ENCODE peak calls at places on chromosomes 7 and 10, in four cellular contexts. X is HCT116, P is PC-3, M is IMR-90. H is an unnamed sample.
A peak's percentile ranks its signal among the peaks of the same experiment; 100 is the strongest.

GRCh38 chr10:78058562-78058961 is 24.9 kb downstream of the RPS24 start:
- DNase-seq in X (no peak), P (no peak), M (no peak), H (no peak)

GRCh38 chr7:57769958-57770357 is 320.0 kb downstream of the ZNF716 start:
- DNase-seq in X (no peak), P (no peak), M (no peak), H (no peak)

GRCh38 chr7:97751566-97751965 is 19.7 kb downstream of the TAC1 start:
- DNase-seq in X (no peak), P (no peak), M (no peak), H (no peak)

GRCh38 chr10:102919237-102919959 is 1.3 kb downstream of the CNNM2 start:
- DNase-seq in X (no peak), P (no peak), M (peak; percentile 25), H (peak; percentile 42)

GRCh38 chr7:63899691-63900393 is 98.8 kb upstream of the ZNF722 start:
- DNase-seq in X (no peak), P (peak; percentile 31), M (no peak), H (no peak)

GRCh38 chr7:77855371-77856083 is 57.0 kb downstream of the PHTF2 start:
- DNase-seq in X (no peak), P (no peak), M (peak; percentile 13), H (no peak)

GRCh38 chr10:61993676-61994401 is 92.3 kb downstream of the ARID5B start:
- DNase-seq in X (no peak), P (no peak), M (no peak), H (no peak)

GRCh38 chr10:58385784-58386112 is 538 bp downstream of the TFAM start:
- DNase-seq in X (no peak), P (peak; percentile 60), M (peak; percentile 17), H (peak; percentile 65)

GRCh38 chr10:23408330-23408976 is 30.4 kb upstream of the OTUD1 start:
- DNase-seq in X (no peak), P (no peak), M (peak; percentile 95), H (peak; percentile 52)

GRCh38 chr7:30163231-30163894 is 28.6 kb downstream of the MTURN start:
- DNase-seq in X (no peak), P (no peak), M (no peak), H (no peak)

GRCh38 chr7:22841954-22842353 is 19.3 kb upstream of the TOMM7 start:
- DNase-seq in X (no peak), P (no peak), M (peak; percentile 47), H (no peak)

GRCh38 chr7:46391215-46391614 is 470.1 kb upstream of the IGFBP3 start:
- DNase-seq in X (no peak), P (no peak), M (peak; percentile 2), H (peak; percentile 49)

GRCh38 chr10:48199580-48200377 is 74.7 kb downstream of the FRMPD2 start:
- DNase-seq in X (no peak), P (no peak), M (peak; percentile 63), H (peak; percentile 44)

GRCh38 chr7:7099584-7100014 is 82.7 kb upstream of the C1GALT1 start:
- DNase-seq in X (peak; percentile 86), P (peak; percentile 98), M (peak; percentile 83), H (peak; percentile 92)

GRCh38 chr7:35424869-35425495 is 171.1 kb upstream of the TBX20 start:
- DNase-seq in X (peak; percentile 43), P (peak; percentile 55), M (peak; percentile 43), H (peak; percentile 75)

GRCh38 chr10:112793197-112793921 is 156.7 kb upstream of the TCF7L2 start:
- DNase-seq in X (no peak), P (peak; percentile 49), M (peak; percentile 58), H (no peak)

GRCh38 chr10:33126118-33126517 is 168.1 kb upstream of the ITGB1 start:
- DNase-seq in X (no peak), P (peak; percentile 39), M (peak; percentile 64), H (no peak)

GRCh38 chr7:96187735-96188622 is 133.9 kb downstream of the SLC25A13 start:
- DNase-seq in X (no peak), P (peak; percentile 17), M (no peak), H (peak; percentile 13)

DNA sequence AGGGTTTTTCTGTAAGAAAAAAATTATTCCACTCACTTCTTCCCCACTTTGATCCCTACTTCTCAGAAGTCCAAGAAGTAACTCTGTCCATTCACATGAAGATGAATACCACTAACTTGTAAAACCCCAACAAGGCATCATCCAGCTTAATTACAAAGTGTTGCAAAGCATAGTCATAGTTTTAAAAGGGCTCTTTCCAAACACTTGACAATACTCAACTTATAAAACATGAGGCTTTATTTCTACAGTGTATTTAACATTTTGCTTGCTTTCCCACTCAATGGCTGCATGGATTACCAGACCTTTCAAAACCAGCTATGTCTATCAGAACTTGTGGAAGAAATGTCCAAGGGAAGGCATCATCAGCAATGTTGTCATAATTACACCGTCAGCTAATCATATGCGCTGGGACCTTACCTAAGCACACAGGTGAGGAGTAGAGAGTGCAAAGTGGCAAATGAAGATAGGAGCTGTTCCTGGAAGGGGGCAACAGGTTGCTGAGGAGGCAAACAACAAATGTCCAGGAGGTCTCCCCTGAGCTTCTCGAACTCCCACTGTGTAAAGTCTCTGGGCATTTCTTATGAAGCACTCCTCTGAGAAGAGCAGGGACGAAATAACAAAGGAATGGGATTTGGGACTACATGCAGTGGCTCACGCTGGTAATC is 152.7 kb downstream of the DOCK4 start:
- DNase-seq in X (no peak), P (no peak), M (no peak), H (no peak)
- H3K27ac ChIP-seq in X (no peak overlapping the region), P (no peak overlapping the region), M (no peak overlapping the region), H (no peak overlapping the region)

GRCh38 chr7:138460176-138460648 is at the start of gene TRIM24:
- DNase-seq in X (no peak), P (no peak), M (peak; percentile 96), H (no peak)
- H2AFZ ChIP-seq in X (peak within 1 kb of the TSS; percentile 99), P (peak within 1 kb of the TSS; percentile 97), M (peak within 1 kb of the TSS; percentile 94), H (peak within 1 kb of the TSS; percentile 42)

GRCh38 chr10:101781984-101782810 is 1.0 kb downstream of the NPM3 start:
- DNase-seq in X (peak; percentile 35), P (no peak), M (no peak), H (no peak)

GRCh38 chr10:101779544-101780186 is 3.6 kb downstream of the NPM3 start:
- DNase-seq in X (peak; percentile 36), P (peak; percentile 54), M (peak; percentile 46), H (peak; percentile 90)

GRCh38 chr10:101781655-101781983 is 1.6 kb downstream of the NPM3 start:
- DNase-seq in X (no peak), P (no peak), M (no peak), H (no peak)

GRCh38 chr10:101780187-101780817 is 2.9 kb downstream of the NPM3 start:
- DNase-seq in X (no peak), P (no peak), M (no peak), H (no peak)

GRCh38 chr10:101780818-101781654 is 2.2 kb downstream of the NPM3 start:
- DNase-seq in X (peak; percentile 55), P (peak; percentile 60), M (peak; percentile 64), H (peak; percentile 84)
- H3K4me1 ChIP-seq in X (peaks cover 45% of the 10 kb centered on the region), P (peaks cover 20% of the 10 kb centered on the region), M (peaks cover 11% of the 10 kb centered on the region), H (peaks cover 29% of the 10 kb centered on the region)

GRCh38 chr10:89063465-89063864 is 72.9 kb downstream of the FAS start:
- DNase-seq in X (no peak), P (no peak), M (no peak), H (no peak)
- H3K27ac ChIP-seq in X (no peak overlapping the region), P (no peak overlapping the region), M (no peak overlapping the region), H (no peak overlapping the region)

DNA sequence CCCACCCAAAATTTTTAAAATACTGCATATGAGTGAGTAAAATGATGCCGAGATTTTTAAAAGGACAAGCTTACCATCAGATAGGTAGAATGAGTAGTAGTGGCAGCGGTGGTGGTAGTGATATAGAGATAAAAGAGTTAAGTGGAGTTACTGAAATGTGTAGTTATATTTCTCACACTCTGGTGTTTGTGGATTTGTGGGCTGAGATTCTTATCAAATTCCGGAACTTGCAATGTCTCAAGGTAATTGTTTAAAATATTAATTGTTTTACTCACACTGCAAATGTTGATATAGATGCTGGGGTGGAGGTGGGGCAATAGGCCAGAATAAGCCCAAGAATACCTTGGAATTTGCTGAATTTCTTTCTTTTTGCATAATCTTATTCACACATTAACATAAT is 12.8 kb upstream of the SGMS1 start:
- DNase-seq in X (no peak), P (no peak), M (no peak), H (no peak)
- H2AFZ ChIP-seq in X (no peak overlapping the region), P (no peak overlapping the region), M (no peak overlapping the region), H (no peak overlapping the region)